ENCODE peak calls at places on chromosome 14, in seven cellular contexts. P is prostate gland; Z is T-helper 9 cell; Y is thoracic aorta; R is GM06990; B is testis; I is stimulated activated CD4-positive, alpha-beta T cell treated with anti-CD3 and anti-CD28 coated beads, TNF-alpha, amount 100 ng/mL, for 48 hours. H is an unnamed sample.

GRCh38 chr14:33786091-33786825 is 164.6 kb downstream of the EGLN3 start:
- DNase-seq in B (no peak), I (no peak), Z (no peak), P (no peak), Y (no peak), R (no peak), H (no peak)

GRCh38 chr14:67999693-68000384 is 180.3 kb downstream of the RAD51B start:
- DNase-seq in I (no peak), R (no peak), B (no peak), Y (no peak), Z (no peak), P (no peak), H (no peak)

GRCh38 chr14:74144789-74145188 is 60.0 kb downstream of the LIN52 start:
- DNase-seq in Y (no peak), P (no peak), Z (no peak), I (no peak), B (no peak), R (no peak), H (no peak)

GRCh38 chr14:70186826-70187483 is 1.8 kb downstream of the SLC8A3 start:
- DNase-seq in Z (no peak), B (peak; percentile 22), P (no peak), I (peak; percentile 7), Y (no peak), R (peak; percentile 61), H (no peak)

GRCh38 chr14:91835920-91836843 is 31.2 kb downstream of the TC2N start:
- DNase-seq in P (peak; percentile 95), I (peak; percentile 87), B (peak; percentile 92), R (peak; percentile 79), Z (peak; percentile 96), Y (no peak), H (no peak)

GRCh38 chr14:90383731-90384542 is 12.9 kb upstream of the CALM1 start:
- DNase-seq in Z (peak; percentile 48), P (peak; percentile 58), R (peak; percentile 72), B (peak; percentile 75), Y (peak; percentile 28), I (peak; percentile 38), H (no peak)

GRCh38 chr14:34554540-34555250 is 15.2 kb upstream of the EAPP start:
- DNase-seq in Z (no peak), B (peak; percentile 19), Y (no peak), I (no peak), R (peak; percentile 61), P (no peak), H (no peak)

GRCh38 chr14:102776761-102777710 is at the start of gene TRAF3:
- DNase-seq in B (peak; percentile 70), Z (peak; percentile 83), Y (no peak), P (no peak), R (peak; percentile 95), I (peak; percentile 69), H (no peak)

GRCh38 chr14:83909507-83909906 is 1620.4 kb upstream of the FLRT2 start:
- DNase-seq in I (no peak), Y (no peak), P (no peak), Z (no peak), R (no peak), B (no peak), H (no peak)

GRCh38 chr14:50047274-50047676 is 69.1 kb downstream of the VCPKMT start:
- DNase-seq in R (no peak), B (no peak), Z (no peak), P (peak; percentile 48), I (no peak), Y (no peak), H (peak; percentile 73)

GRCh38 chr14:71716371-71716770 is 215.9 kb upstream of the RGS6 start:
- DNase-seq in P (no peak), Z (no peak), R (no peak), B (no peak), Y (no peak), I (no peak), H (no peak)

GRCh38 chr14:50061664-50062437 is 54.5 kb downstream of the VCPKMT start:
- DNase-seq in R (peak; percentile 80), I (no peak), Z (peak; percentile 50), Y (no peak), P (no peak), B (peak; percentile 23), H (peak; percentile 84)

GRCh38 chr14:94395306-94395899 is 7.0 kb upstream of the SERPINA1 start:
- DNase-seq in Y (no peak), I (no peak), B (no peak), P (no peak), Z (no peak), R (no peak), H (no peak)

GRCh38 chr14:87233806-87234384 is 759.1 kb downstream of the GALC start:
- DNase-seq in Y (no peak), P (no peak), B (no peak), Z (no peak), R (no peak), I (no peak), H (no peak)

GRCh38 chr14:46580941-46581671 is 70.5 kb downstream of the RPL10L start:
- DNase-seq in I (no peak), Y (no peak), R (no peak), P (no peak), B (peak; percentile 42), Z (no peak), H (no peak)

GRCh38 chr14:28142400-28143015 is 624.1 kb upstream of the FOXG1 start:
- DNase-seq in P (no peak), R (no peak), Z (no peak), I (no peak), Y (no peak), B (no peak), H (no peak)

GRCh38 chr14:75469164-75469563 is 41.3 kb downstream of the JDP2 start:
- DNase-seq in B (no peak), Y (no peak), R (no peak), I (no peak), Z (no peak), P (no peak), H (no peak)

GRCh38 chr14:61477845-61478438 is 156.6 kb downstream of the PRKCH start:
- DNase-seq in Y (no peak), R (peak; percentile 59), Z (no peak), B (peak; percentile 55), P (no peak), I (no peak), H (no peak)

GRCh38 chr14:78319826-78320635 is 149.9 kb downstream of the NRXN3 start:
- DNase-seq in P (peak; percentile 79), B (no peak), Z (no peak), I (no peak), R (no peak), Y (no peak), H (no peak)

GRCh38 chr14:73787760-73788508 is 63.7 kb upstream of the PTGR2 start:
- DNase-seq in R (no peak), P (no peak), Z (no peak), I (peak; percentile 63), Y (no peak), B (no peak), H (no peak)

GRCh38 chr14:30443368-30444007 is 115.5 kb upstream of the G2E3 start:
- DNase-seq in Z (no peak), Y (no peak), B (no peak), I (no peak), P (no peak), R (no peak), H (no peak)

GRCh38 chr14:29463727-29464370 is 463.8 kb downstream of the PRKD1 start:
- DNase-seq in I (no peak), P (no peak), Y (no peak), Z (no peak), R (no peak), B (no peak), H (no peak)

GRCh38 chr14:65495196-65495595 is 82.7 kb downstream of the FUT8 start:
- DNase-seq in R (no peak), I (no peak), Z (no peak), B (no peak), P (no peak), Y (no peak), H (no peak)

GRCh38 chr14:28577711-28578131 is 188.9 kb upstream of the FOXG1 start:
- DNase-seq in R (no peak), Z (no peak), Y (no peak), B (no peak), P (no peak), I (no peak), H (no peak)

GRCh38 chr14:105472496-105472991 is 2.1 kb upstream of the CRIP2 start:
- DNase-seq in R (no peak), Z (no peak), Y (no peak), I (no peak), B (no peak), P (no peak), H (no peak)

GRCh38 chr14:71408362-71409035 is 501.2 kb downstream of the PCNX1 start:
- DNase-seq in B (no peak), Y (no peak), R (no peak), P (no peak), I (no peak), Z (no peak), H (no peak)

GRCh38 chr14:53695692-53696091 is 260.9 kb downstream of the BMP4 start:
- DNase-seq in I (no peak), R (no peak), P (no peak), Y (no peak), Z (no peak), B (no peak), H (no peak)

GRCh38 chr14:26765768-26766550 is 168.1 kb upstream of the NOVA1 start:
- DNase-seq in B (peak; percentile 18), Z (no peak), I (no peak), P (no peak), Y (no peak), R (no peak), H (no peak)

GRCh38 chr14:98606041-98606640 is 665.9 kb downstream of the BCL11B start:
- DNase-seq in B (no peak), Y (no peak), P (no peak), Z (no peak), R (no peak), I (no peak), H (no peak)

GRCh38 chr14:63179383-63179782 is 24.9 kb upstream of the RHOJ start:
- DNase-seq in I (no peak), R (no peak), Y (no peak), Z (no peak), B (no peak), P (peak; percentile 57), H (no peak)

GRCh38 chr14:58805605-58806358 is 168.0 kb downstream of the DACT1 start:
- DNase-seq in P (no peak), Y (no peak), I (no peak), R (no peak), Z (no peak), B (no peak), H (no peak)

GRCh38 chr14:88933203-88933602 is 108.8 kb downstream of the TTC8 start:
- DNase-seq in R (no peak), Z (no peak), P (no peak), Y (no peak), I (no peak), B (no peak), H (no peak)

GRCh38 chr14:89283327-89284060 is 133.5 kb downstream of the FOXN3 start:
- DNase-seq in Z (no peak), Y (no peak), R (no peak), P (no peak), I (no peak), B (no peak), H (no peak)

GRCh38 chr14:34053666-34054065 is 102.8 kb upstream of the EGLN3 start:
- DNase-seq in B (peak; percentile 41), Z (no peak), P (no peak), R (no peak), Y (no peak), I (no peak), H (no peak)

GRCh38 chr14:21044106-21044618 is 2.0 kb downstream of the RNASE7 start:
- DNase-seq in Y (no peak), Z (peak; percentile 13), R (no peak), B (no peak), I (no peak), P (no peak), H (no peak)

GRCh38 chr14:62743569-62743968 is 301.7 kb downstream of the KCNH5 start:
- DNase-seq in B (no peak), Z (no peak), P (no peak), Y (no peak), I (no peak), R (no peak), H (no peak)